ENCODE peak calls at places on chromosomes 12 and 14, in nine cellular contexts. F is fibroblast of pulmonary artery, J is dorsolateral prefrontal cortex, H is astrocyte, T is uterus, G is epithelial cell of esophagus, U is cardiac fibroblast, Y is HCT116, O is fibroblast of lung. A is an unnamed sample.

GRCh38 chr12:109582636-109583035 is 9.0 kb downstream of the MVK start:
- DNase-seq in F (no peak), J (no peak), H (no peak), T (no peak), G (peak), U (no peak), Y (no peak), O (no peak), A (peak)

GRCh38 chr12:52965337-52965731 is 16.4 kb downstream of the KRT18 start:
- DNase-seq in F (no peak), J (no peak), H (no peak), T (peak), G (no peak), U (peak), Y (no peak), O (no peak), A (peak)

GRCh38 chr12:12423367-12423766 is 66.5 kb downstream of the BORCS5 start:
- DNase-seq in F (no peak), J (no peak), H (no peak), T (no peak), G (no peak), U (no peak), Y (no peak), O (no peak), A (no peak)

GRCh38 chr14:99730876-99731351 is 46.8 kb downstream of the CYP46A1 start:
- DNase-seq in F (no peak), J (peak), H (no peak), T (peak), G (no peak), U (no peak), Y (no peak), O (no peak), A (peak)

GRCh38 chr14:67111031-67111430 is 78.2 kb upstream of the GARIN2 start:
- DNase-seq in F (no peak), J (no peak), H (no peak), T (no peak), G (no peak), U (no peak), Y (no peak), O (no peak), A (no peak)

GRCh38 chr12:116736962-116737773 is 701 bp downstream of the SPRING1 start:
- DNase-seq in F (no peak), J (no peak), H (no peak), T (no peak), G (peak), U (no peak), Y (no peak), O (no peak), A (no peak)

GRCh38 chr14:25570483-25570882 is 520.5 kb upstream of the STXBP6 start:
- DNase-seq in F (no peak), J (no peak), H (no peak), T (no peak), G (no peak), U (no peak), Y (no peak), O (no peak), A (no peak)

GRCh38 chr14:99441157-99441870 is 39.3 kb downstream of the SETD3 start:
- DNase-seq in F (no peak), J (no peak), H (no peak), T (no peak), G (no peak), U (peak), Y (no peak), O (no peak), A (no peak)

GRCh38 chr14:98223106-98223505 is 1048.9 kb downstream of the BCL11B start:
- DNase-seq in F (no peak), J (no peak), H (no peak), T (no peak), G (no peak), U (no peak), Y (no peak), O (no peak), A (no peak)

GRCh38 chr14:52706286-52706685 is 714 bp upstream of the PSMC6 start:
- DNase-seq in F (no peak), J (no peak), H (no peak), T (no peak), G (peak), U (no peak), Y (no peak), O (peak), A (no peak)

GRCh38 chr14:39491134-39491541 is 58.9 kb upstream of the FBXO33 start:
- DNase-seq in F (peak), J (no peak), H (peak), T (no peak), G (peak), U (peak), Y (peak), O (peak), A (no peak)

DNA sequence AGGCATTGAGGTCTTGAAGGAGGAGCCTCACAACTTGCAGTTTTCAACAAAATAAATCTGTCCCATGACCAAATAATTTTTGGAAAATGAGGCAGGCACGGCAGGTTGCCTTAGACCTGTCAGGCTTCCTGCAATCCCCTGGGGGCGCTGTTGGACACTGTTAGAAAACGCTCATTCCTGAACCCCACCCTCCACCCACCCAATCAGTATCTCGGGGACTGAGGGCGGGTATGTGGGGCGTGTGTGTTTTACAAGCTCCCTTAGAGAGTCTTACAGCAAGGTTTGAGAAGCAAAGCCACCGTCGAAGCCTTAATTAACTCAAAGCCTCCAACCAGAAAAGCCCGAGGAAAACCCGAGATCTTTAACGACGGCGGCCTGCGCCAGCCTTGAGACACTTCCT is 122.8 kb downstream of the GLT1D1 start:
- DNase-seq in F (no peak), J (peak), H (no peak), T (no peak), G (no peak), U (no peak), Y (no peak), O (no peak), A (no peak)
- H3K4me3 ChIP-seq in F (no peak), J (no peak), H (no peak), T (no peak), G (no peak), U (no peak), Y (no peak), O (no peak), A (no peak)

GRCh38 chr12:15856097-15856982 is 25.8 kb upstream of the STRAP start:
- DNase-seq in F (peak), J (no peak), H (peak), T (no peak), G (peak), U (peak), Y (peak), O (peak), A (no peak)
- TF ChIP-seq CTCF in F (peak), J (peak), H (peak), T (peak), G (peak), U (peak), Y (peak), O (peak), A (peak)

GRCh38 chr14:74258705-74259035 is 19.4 kb downstream of the VSX2 start:
- DNase-seq in F (no peak), J (no peak), H (no peak), T (no peak), G (no peak), U (no peak), Y (no peak), O (no peak), A (no peak)
- H3K4me3 ChIP-seq in F (no peak), J (peak), H (no peak), T (no peak), G (no peak), U (no peak), Y (no peak), O (no peak), A (no peak)

DNA sequence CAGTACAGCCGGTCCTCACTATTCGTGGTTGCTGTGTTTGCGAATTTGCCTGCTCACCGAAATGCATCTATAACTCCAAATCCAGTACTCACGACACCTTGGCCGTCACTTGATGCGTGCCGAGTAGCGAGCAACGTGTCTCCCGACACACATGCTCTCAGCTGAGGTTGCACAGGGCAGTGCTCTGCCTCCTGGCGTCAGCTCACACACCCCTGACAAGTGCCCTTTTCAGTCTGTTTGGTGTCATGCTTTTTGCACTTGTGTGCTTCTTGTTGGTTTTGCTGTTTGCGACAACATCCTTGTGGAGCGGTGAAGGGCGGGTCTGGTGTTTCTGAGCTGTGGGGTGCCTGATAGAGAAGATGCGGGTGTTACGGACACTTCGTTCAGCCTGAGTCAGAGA is 110.4 kb upstream of the RFLNA start:
- DNase-seq in F (no peak), J (no peak), H (no peak), T (no peak), G (no peak), U (no peak), Y (no peak), O (no peak), A (no peak)
- TF ChIP-seq CTCF in F (no peak), J (no peak), H (no peak), T (no peak), G (no peak), U (no peak), Y (no peak), O (no peak), A (no peak)

GRCh38 chr12:10715491-10715890 is 7.6 kb downstream of the YBX3 start:
- DNase-seq in F (no peak), J (no peak), H (no peak), T (no peak), G (no peak), U (no peak), Y (no peak), O (no peak), A (no peak)
- H3K4me3 ChIP-seq in F (no peak), J (no peak), H (no peak), T (no peak), G (no peak), U (no peak), Y (no peak), O (no peak), A (no peak)

DNA sequence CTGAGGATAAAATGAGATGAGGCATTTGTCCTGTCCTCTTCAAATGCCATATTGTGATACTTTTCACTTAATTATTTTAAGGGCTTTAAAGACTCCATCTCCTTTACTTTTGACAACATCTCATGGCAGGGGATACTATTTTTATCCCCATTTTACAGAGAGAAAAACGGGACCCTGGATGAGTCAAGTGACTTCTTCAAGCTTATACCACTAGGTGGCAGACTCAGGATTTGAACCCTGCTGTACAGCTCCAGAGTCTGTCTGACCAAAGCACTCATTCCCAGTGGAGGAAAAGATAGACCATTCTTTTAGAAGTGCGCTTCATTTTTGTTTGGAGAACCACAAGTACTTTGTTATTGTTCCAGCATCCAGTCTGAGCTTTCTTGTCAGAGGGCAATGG is 1.7 kb upstream of the SMOC1 start:
- DNase-seq in F (peak), J (no peak), H (no peak), T (no peak), G (peak), U (peak), Y (peak), O (peak), A (no peak)
- TF ChIP-seq CTCF in F (peak), J (peak), H (peak), T (no peak), G (peak), U (peak), Y (peak), O (no peak), A (peak)

GRCh38 chr12:97940105-97940504 is 477.5 kb downstream of the RMST start:
- DNase-seq in F (no peak), J (no peak), H (no peak), T (no peak), G (no peak), U (no peak), Y (no peak), O (no peak), A (no peak)
- H3K4me3 ChIP-seq in F (no peak), J (no peak), H (no peak), T (no peak), G (no peak), U (no peak), Y (no peak), O (no peak), A (no peak)

GRCh38 chr12:6945613-6946012 is 1.8 kb downstream of the C12orf57 start:
- DNase-seq in F (no peak), J (no peak), H (no peak), T (no peak), G (no peak), U (no peak), Y (no peak), O (no peak), A (peak)

GRCh38 chr12:6943387-6943718 is 263 bp upstream of the RNU7-1 start:
- DNase-seq in F (peak), J (peak), H (peak), T (peak), G (peak), U (peak), Y (peak), O (peak), A (peak)

GRCh38 chr12:6944381-6945186 is 762 bp downstream of the C12orf57 start:
- DNase-seq in F (peak), J (peak), H (peak), T (peak), G (peak), U (peak), Y (peak), O (peak), A (peak)

GRCh38 chr12:6942331-6942665 is 1.3 kb upstream of the RNU7-1 start:
- DNase-seq in F (no peak), J (no peak), H (no peak), T (peak), G (no peak), U (no peak), Y (no peak), O (peak), A (peak)

GRCh38 chr12:6943719-6944380 is at the start of the genes C12orf57 and RNU7-1:
- DNase-seq in F (peak), J (peak), H (peak), T (peak), G (peak), U (peak), Y (peak), O (no peak), A (peak)
- TF ChIP-seq CTCF in F (no peak), J (peak), H (no peak), T (no peak), G (no peak), U (no peak), Y (no peak), O (no peak), A (no peak)

GRCh38 chr12:57611810-57612710 is 825 bp downstream of the ARHGEF25 start:
- DNase-seq in F (no peak), J (no peak), H (no peak), T (no peak), G (no peak), U (no peak), Y (no peak), O (no peak), A (peak)
- H3K4me3 ChIP-seq in F (peak), J (peak), H (peak), T (peak), G (no peak), U (peak), Y (peak), O (peak), A (peak)